ENCODE peak calls at places on chromosomes 13 and 19, in four cellular contexts. O is tibial nerve, K is ovary, F is breast epithelium. V is an unnamed sample.

GRCh38 chr19:7925171-7925837 is 631 bp downstream of the CTXN1 start:
- DNase-seq in F (peak; percentile 54), O (peak; percentile 59), K (peak; percentile 64), V (no peak)

GRCh38 chr19:18006895-18007604 is 920 bp upstream of the ARRDC2 start:
- DNase-seq in O (peak; percentile 84), K (peak; percentile 73), F (peak; percentile 71), V (no peak)

GRCh38 chr19:18388328-18389094 is 2.6 kb downstream of the GDF15 start:
- DNase-seq in F (peak; percentile 55), O (peak; percentile 71), K (peak; percentile 69), V (peak; percentile 40)

GRCh38 chr13:71879129-71879535 is 12.1 kb upstream of the DACH1 start:
- DNase-seq in O (no peak), K (no peak), F (no peak), V (no peak)

GRCh38 chr13:98484289-98485219 is 92.4 kb downstream of the STK24 start:
- DNase-seq in F (peak; percentile 89), K (peak; percentile 48), O (peak; percentile 50), V (peak; percentile 85)

GRCh38 chr13:33284016-33284415 is 1.5 kb downstream of the STARD13 start:
- DNase-seq in O (no peak), K (no peak), F (no peak), V (no peak)

GRCh38 chr19:11578342-11579142 is 1.1 kb upstream of the ACP5 start:
- DNase-seq in K (peak; percentile 83), O (peak; percentile 52), F (peak; percentile 32), V (no peak)

GRCh38 chr13:49833402-49833801 is 40.9 kb upstream of the KPNA3 start:
- DNase-seq in O (no peak), F (no peak), K (no peak), V (no peak)

GRCh38 chr13:46179576-46180368 is 2.2 kb downstream of the LCP1 start:
- DNase-seq in O (peak; percentile 48), K (no peak), F (no peak), V (peak; percentile 15)

DNA sequence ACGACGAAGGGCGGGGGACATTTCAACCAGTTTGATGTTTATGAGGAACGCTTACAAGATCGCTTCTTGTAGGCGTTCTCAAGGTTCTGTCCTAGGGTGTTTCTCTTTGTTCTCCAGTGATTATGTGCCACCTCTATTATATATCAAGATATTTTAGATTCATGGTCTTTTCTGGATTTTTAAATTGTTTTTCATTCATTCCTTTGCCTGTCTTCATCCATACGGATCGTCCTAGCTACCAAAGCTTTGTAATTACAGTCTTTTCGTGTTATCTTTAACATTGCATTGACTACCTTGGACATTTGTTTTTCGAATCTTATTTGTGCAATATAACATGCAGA is 342 bp upstream of the EID2 start:
- DNase-seq in K (no peak), O (no peak), F (no peak), V (no peak)
- H3K4me3 ChIP-seq in K (peak overlapping the region; percentile 60), O (no peak overlapping the region), F (peak overlapping the region; percentile 66), V (peak overlapping the region; percentile 95)

DNA sequence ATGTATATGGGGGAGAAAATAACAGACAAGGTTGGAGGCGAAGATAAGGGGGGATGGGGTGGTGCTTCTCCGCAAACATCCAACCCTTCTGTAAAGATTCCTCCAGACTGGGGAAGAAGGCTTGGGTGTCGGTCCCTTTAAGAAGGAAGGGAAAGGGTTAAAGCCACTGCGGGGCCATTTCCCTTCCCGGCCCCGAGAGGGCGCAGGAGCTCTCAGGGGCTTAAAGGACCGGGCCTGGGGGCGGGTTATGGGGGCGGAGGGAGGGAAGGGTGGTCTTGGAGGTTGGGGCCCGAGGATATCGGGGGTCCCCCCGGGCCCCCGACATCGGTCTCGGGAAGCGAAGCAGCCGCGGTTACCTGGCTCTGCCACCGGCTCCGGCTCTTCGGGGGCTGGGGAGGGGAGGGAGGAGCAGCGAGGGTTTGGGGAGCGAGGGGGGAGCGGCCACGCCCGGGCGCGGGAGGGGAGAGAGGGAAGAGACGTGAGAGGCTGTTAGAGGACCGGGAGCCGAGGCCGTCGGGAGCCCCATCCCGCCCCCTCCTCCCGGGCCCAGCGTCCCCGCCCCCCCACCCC is 2.8 kb downstream of the TNNT1 start:
- DNase-seq in F (no peak), K (no peak), O (no peak), V (no peak)
- TF ChIP-seq CTCF in F (no peak), K (no peak), O (no peak), V (no peak)

GRCh38 chr19:49915271-49915670 is 13.7 kb upstream of the ATF5 start:
- DNase-seq in O (no peak), F (no peak), K (no peak), V (no peak)
- H3K4me1 ChIP-seq in O (peaks cover 7% of the 10 kb centered on the region), F (no peaks in the 10 kb centered on the region), K (peaks cover 9% of the 10 kb centered on the region), V (peaks cover 30% of the 10 kb centered on the region)

GRCh38 chr13:109762791-109763190 is 23.6 kb downstream of the IRS2 start:
- DNase-seq in F (no peak), K (no peak), O (no peak), V (no peak)
- H3K4me3 ChIP-seq in F (no peak overlapping the region), K (no peak overlapping the region), O (no peak overlapping the region), V (no peak overlapping the region)

DNA sequence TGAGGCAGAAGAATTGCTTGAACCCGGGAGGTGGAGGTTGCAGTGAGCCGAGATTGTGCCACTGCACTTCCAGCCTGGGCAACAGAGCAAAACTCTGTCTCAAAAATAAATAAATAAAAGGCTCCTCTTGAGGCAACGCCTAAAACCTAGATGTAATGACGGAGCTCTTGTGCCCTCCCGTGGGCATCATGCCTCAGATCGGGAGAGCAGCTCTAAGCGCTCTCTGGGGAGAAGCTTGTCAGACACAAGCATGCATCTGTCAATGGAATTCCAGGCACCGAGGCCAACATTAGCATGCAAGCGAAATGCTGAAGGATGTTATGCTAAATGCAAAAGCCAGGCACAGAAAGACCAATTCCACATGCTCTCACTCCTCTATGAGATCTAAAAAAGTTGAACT is 45.6 kb upstream of the MRI1 start:
- DNase-seq in F (no peak), K (no peak), O (no peak), V (no peak)
- TF ChIP-seq CTCF in F (no peak), K (no peak), O (no peak), V (peak; percentile 39)

GRCh38 chr19:10193666-10194499 is 870 bp downstream of the DNMT1 start:
- DNase-seq in F (no peak), K (no peak), O (peak; percentile 9), V (no peak)

GRCh38 chr19:10195199-10195519 is 406 bp upstream of the DNMT1 start:
- DNase-seq in F (no peak), K (no peak), O (no peak), V (no peak)

GRCh38 chr19:10191347-10191746 is 3.4 kb downstream of the DNMT1 start:
- DNase-seq in O (peak; percentile 51), F (peak; percentile 35), K (no peak), V (no peak)

GRCh38 chr19:10194500-10195198 is at the start of gene DNMT1:
- DNase-seq in K (peak; percentile 95), O (peak; percentile 92), F (peak; percentile 91), V (peak; percentile 91)

GRCh38 chr19:10192922-10193321 is 1.8 kb downstream of the DNMT1 start:
- DNase-seq in O (no peak), F (no peak), K (no peak), V (no peak)
- H3K4me1 ChIP-seq in O (peaks cover 12% of the 10 kb centered on the region), F (no peaks in the 10 kb centered on the region), K (peaks cover 4% of the 10 kb centered on the region), V (peaks cover 28% of the 10 kb centered on the region)

GRCh38 chr13:110330491-110331001 is 23.5 kb downstream of the COL4A2 start:
- DNase-seq in K (no peak), F (no peak), O (no peak), V (no peak)
- H3K4me3 ChIP-seq in K (no peak overlapping the region), F (peak overlapping the region; percentile 6), O (no peak overlapping the region), V (peak overlapping the region; percentile 67)

DNA sequence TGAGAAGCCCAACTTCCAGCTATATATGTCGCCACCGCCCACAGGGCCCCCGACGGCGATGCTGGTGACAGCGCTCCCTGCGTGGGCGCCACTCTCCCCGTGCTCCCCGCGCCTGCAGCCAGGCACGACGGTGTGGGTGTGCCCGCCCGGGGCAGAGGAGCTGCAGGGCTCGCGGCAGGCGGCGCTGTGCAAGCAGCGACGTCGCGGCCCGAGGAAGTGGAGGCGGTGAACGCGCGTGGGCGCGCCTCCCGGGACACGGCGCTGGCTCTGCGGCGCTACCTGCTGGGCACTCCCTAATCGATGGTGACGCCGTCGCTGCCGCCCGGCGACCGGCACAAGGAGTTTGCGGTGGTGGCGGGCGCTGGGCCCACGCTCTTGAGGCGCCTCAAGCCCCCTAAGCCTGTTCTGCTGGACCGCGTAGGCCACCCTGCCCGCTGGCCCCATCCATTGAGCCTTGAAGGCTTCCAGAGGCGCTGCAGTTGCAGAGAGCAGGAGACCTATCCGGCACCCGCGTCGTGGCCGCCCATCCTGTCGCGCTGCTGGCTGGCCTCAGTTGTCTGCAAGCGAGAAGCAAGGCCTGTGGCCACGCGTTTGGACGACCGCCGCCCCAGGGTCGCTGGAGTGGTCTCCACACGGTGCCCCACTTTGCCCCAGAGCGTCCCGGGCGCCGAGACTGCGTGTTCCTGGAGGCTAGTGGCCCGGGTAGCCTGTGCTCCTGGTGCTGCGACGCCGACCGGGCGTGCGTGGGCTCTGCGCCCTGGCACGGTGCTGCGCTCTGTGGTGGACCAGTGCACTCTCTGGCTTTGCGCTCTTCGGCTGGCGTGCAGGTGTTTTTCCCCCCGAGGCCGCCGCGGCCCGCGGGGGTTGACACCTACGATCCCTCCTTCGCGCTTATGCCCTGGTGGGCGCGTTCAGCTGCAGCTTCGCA is 23.1 kb downstream of the LRFN3 start:
- DNase-seq in K (no peak), F (no peak), O (no peak), V (no peak)
- TF ChIP-seq CTCF in K (no peak), F (no peak), O (no peak), V (no peak)

GRCh38 chr13:29572575-29572974 is 22.9 kb downstream of the SLC7A1 start:
- DNase-seq in O (no peak), K (no peak), F (no peak), V (no peak)
- H3K4me1 ChIP-seq in O (no peaks in the 10 kb centered on the region), K (peaks cover 3% of the 10 kb centered on the region), F (no peaks in the 10 kb centered on the region), V (peaks cover 14% of the 10 kb centered on the region)

GRCh38 chr19:4692275-4693077 is 22.3 kb upstream of the MYDGF start:
- DNase-seq in K (no peak), F (no peak), O (no peak), V (no peak)
- H3K4me3 ChIP-seq in K (no peak overlapping the region), F (no peak overlapping the region), O (no peak overlapping the region), V (no peak overlapping the region)

V was measured in thoracic aorta.